ENCODE peak calls at places on chromosomes 13 and 19, in six cellular contexts. One of them, this sample, is unnamed.

GRCh38 chr13:19836472-19836871 is 27.0 kb downstream of the ZMYM5 start:
- DNase-seq in BE2C: no peak
- DNase-seq in mammary epithelial cell: peak
- DNase-seq in testis: no peak
- DNase-seq in ascending aorta: no peak
- DNase-seq in esophagus squamous epithelium: no peak
- DNase-seq in this sample: peak

GRCh38 chr13:23833733-23834611 is 55.2 kb downstream of the MIPEP start:
- DNase-seq in mammary epithelial cell: no peak
- DNase-seq in BE2C: no peak
- DNase-seq in esophagus squamous epithelium: no peak
- DNase-seq in ascending aorta: no peak
- DNase-seq in testis: no peak
- DNase-seq in this sample: no peak

GRCh38 chr13:43006893-43007631 is 15.0 kb upstream of the EPSTI1 start:
- DNase-seq in mammary epithelial cell: peak
- DNase-seq in testis: no peak
- DNase-seq in ascending aorta: no peak
- DNase-seq in esophagus squamous epithelium: no peak
- DNase-seq in BE2C: no peak
- DNase-seq in this sample: no peak

GRCh38 chr19:36009220-36009619 is 607 bp upstream of the SYNE4 start:
- DNase-seq in BE2C: peak
- DNase-seq in esophagus squamous epithelium: no peak
- DNase-seq in testis: peak
- DNase-seq in mammary epithelial cell: no peak
- DNase-seq in ascending aorta: peak
- DNase-seq in this sample: peak

GRCh38 chr13:95485045-95485517 is 67.4 kb upstream of the CLDN10 start:
- DNase-seq in ascending aorta: no peak
- DNase-seq in BE2C: peak
- DNase-seq in esophagus squamous epithelium: no peak
- DNase-seq in testis: no peak
- DNase-seq in mammary epithelial cell: peak
- DNase-seq in this sample: peak

GRCh38 chr13:24076124-24076523 is 84.4 kb upstream of the SPATA13 start:
- DNase-seq in testis: no peak
- DNase-seq in mammary epithelial cell: no peak
- DNase-seq in BE2C: no peak
- DNase-seq in esophagus squamous epithelium: no peak
- DNase-seq in ascending aorta: no peak
- DNase-seq in this sample: no peak

GRCh38 chr19:35006342-35006998 is 6.3 kb downstream of the GRAMD1A start:
- DNase-seq in mammary epithelial cell: no peak
- DNase-seq in ascending aorta: no peak
- DNase-seq in BE2C: no peak
- DNase-seq in testis: no peak
- DNase-seq in esophagus squamous epithelium: no peak
- DNase-seq in this sample: peak

GRCh38 chr13:30446122-30446500 is 19.6 kb downstream of the HMGB1 start:
- DNase-seq in esophagus squamous epithelium: no peak
- DNase-seq in mammary epithelial cell: no peak
- DNase-seq in testis: no peak
- DNase-seq in ascending aorta: no peak
- DNase-seq in BE2C: no peak
- DNase-seq in this sample: no peak

GRCh38 chr13:87942204-87942603 is 271.0 kb downstream of the SLITRK5 start:
- DNase-seq in mammary epithelial cell: no peak
- DNase-seq in ascending aorta: no peak
- DNase-seq in testis: no peak
- DNase-seq in BE2C: no peak
- DNase-seq in esophagus squamous epithelium: no peak
- DNase-seq in this sample: no peak

GRCh38 chr13:101307181-101307701 is 109.1 kb downstream of the NALCN start:
- DNase-seq in BE2C: no peak
- DNase-seq in ascending aorta: peak
- DNase-seq in esophagus squamous epithelium: no peak
- DNase-seq in mammary epithelial cell: no peak
- DNase-seq in testis: no peak
- DNase-seq in this sample: peak

GRCh38 chr13:99811067-99811715 is 160.4 kb downstream of the ZIC5 start:
- DNase-seq in mammary epithelial cell: no peak
- DNase-seq in BE2C: peak
- DNase-seq in ascending aorta: no peak
- DNase-seq in esophagus squamous epithelium: no peak
- DNase-seq in testis: no peak
- DNase-seq in this sample: no peak

GRCh38 chr13:99796175-99796819 is 175.3 kb downstream of the ZIC5 start:
- DNase-seq in testis: peak
- DNase-seq in ascending aorta: no peak
- DNase-seq in BE2C: no peak
- DNase-seq in esophagus squamous epithelium: no peak
- DNase-seq in mammary epithelial cell: peak
- DNase-seq in this sample: peak

GRCh38 chr19:52941941-52942370 is 18.7 kb upstream of the ZNF888 start:
- DNase-seq in ascending aorta: peak
- DNase-seq in BE2C: no peak
- DNase-seq in testis: peak
- DNase-seq in esophagus squamous epithelium: no peak
- DNase-seq in mammary epithelial cell: peak
- DNase-seq in this sample: peak

GRCh38 chr13:114067886-114068722 is 64.3 kb downstream of the RASA3 start:
- DNase-seq in mammary epithelial cell: no peak
- DNase-seq in ascending aorta: no peak
- DNase-seq in esophagus squamous epithelium: no peak
- DNase-seq in BE2C: no peak
- DNase-seq in testis: no peak
- DNase-seq in this sample: no peak

GRCh38 chr13:24274452-24274971 is 34.9 kb upstream of the C1QTNF9 start:
- DNase-seq in esophagus squamous epithelium: no peak
- DNase-seq in testis: peak
- DNase-seq in BE2C: no peak
- DNase-seq in mammary epithelial cell: peak
- DNase-seq in ascending aorta: no peak
- DNase-seq in this sample: no peak

GRCh38 chr13:60591348-60591747 is 194.3 kb downstream of the TDRD3 start:
- DNase-seq in mammary epithelial cell: peak
- DNase-seq in esophagus squamous epithelium: no peak
- DNase-seq in ascending aorta: no peak
- DNase-seq in testis: no peak
- DNase-seq in BE2C: no peak
- DNase-seq in this sample: peak

GRCh38 chr13:95784161-95784880 is 107.4 kb downstream of the DNAJC3 start:
- DNase-seq in mammary epithelial cell: peak
- DNase-seq in esophagus squamous epithelium: no peak
- DNase-seq in BE2C: no peak
- DNase-seq in ascending aorta: no peak
- DNase-seq in testis: no peak
- DNase-seq in this sample: peak

GRCh38 chr13:24693862-24694471 is 13.8 kb downstream of the ATP12A start:
- DNase-seq in mammary epithelial cell: peak
- DNase-seq in esophagus squamous epithelium: no peak
- DNase-seq in ascending aorta: no peak
- DNase-seq in BE2C: peak
- DNase-seq in testis: peak
- DNase-seq in this sample: peak

GRCh38 chr19:45958320-45958719 is 15.3 kb downstream of the NOVA2 start:
- DNase-seq in testis: no peak
- DNase-seq in BE2C: no peak
- DNase-seq in mammary epithelial cell: no peak
- DNase-seq in ascending aorta: no peak
- DNase-seq in esophagus squamous epithelium: no peak
- DNase-seq in this sample: no peak

GRCh38 chr19:45959517-45960025 is 14.1 kb downstream of the NOVA2 start:
- DNase-seq in ascending aorta: no peak
- DNase-seq in esophagus squamous epithelium: no peak
- DNase-seq in mammary epithelial cell: no peak
- DNase-seq in BE2C: no peak
- DNase-seq in testis: no peak
- DNase-seq in this sample: no peak

GRCh38 chr19:45958763-45959516 is 14.7 kb downstream of the NOVA2 start:
- DNase-seq in testis: no peak
- DNase-seq in mammary epithelial cell: no peak
- DNase-seq in BE2C: no peak
- DNase-seq in ascending aorta: no peak
- DNase-seq in esophagus squamous epithelium: no peak
- DNase-seq in this sample: no peak

GRCh38 chr19:45962021-45962420 is 11.6 kb downstream of the NOVA2 start:
- DNase-seq in ascending aorta: no peak
- DNase-seq in testis: no peak
- DNase-seq in mammary epithelial cell: no peak
- DNase-seq in BE2C: no peak
- DNase-seq in esophagus squamous epithelium: no peak
- DNase-seq in this sample: no peak

DNA sequence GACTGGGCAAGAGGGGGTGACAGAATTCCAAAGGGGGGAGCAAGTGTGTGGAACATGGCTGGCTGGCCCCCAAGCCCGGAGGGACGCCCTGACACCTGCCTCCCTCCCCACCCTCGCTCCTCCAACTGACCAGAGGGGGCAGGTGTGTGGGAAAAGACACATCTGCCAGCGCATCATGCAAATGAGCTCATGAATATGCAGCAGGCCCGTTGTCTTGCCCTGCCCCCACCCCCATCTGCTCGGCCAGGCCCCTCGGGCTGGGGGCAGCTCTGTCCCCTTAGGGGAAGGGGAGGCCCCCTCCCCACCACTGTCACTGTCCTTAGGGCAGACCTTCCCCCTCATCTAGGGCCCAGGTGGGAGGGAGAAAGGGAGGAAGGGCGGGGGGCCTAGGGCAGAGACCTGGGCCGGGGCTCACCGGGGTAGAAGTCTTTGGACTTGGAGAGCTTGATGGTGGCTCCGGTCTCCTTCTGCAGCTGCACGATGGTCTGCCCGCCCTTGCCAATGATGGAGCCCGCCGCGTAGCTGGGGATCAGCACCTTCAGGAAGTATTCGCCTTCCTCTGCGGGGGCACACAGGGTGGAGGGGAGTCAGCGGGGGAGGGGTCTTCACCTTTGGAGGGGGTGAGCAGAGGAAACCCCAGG is 12.9 kb downstream of the NOVA2 start:
- DNase-seq in testis: peak
- DNase-seq in BE2C: peak
- DNase-seq in mammary epithelial cell: no peak
- DNase-seq in esophagus squamous epithelium: no peak
- DNase-seq in ascending aorta: no peak
- DNase-seq in this sample: no peak
- TF ChIP-seq CTCF in testis: no peak
- TF ChIP-seq CTCF in BE2C: peak
- TF ChIP-seq CTCF in mammary epithelial cell: no peak
- TF ChIP-seq CTCF in esophagus squamous epithelium: no peak
- TF ChIP-seq CTCF in ascending aorta: no peak
- TF ChIP-seq CTCF in this sample: no peak

GRCh38 chr19:41327499-41328156 is 17.7 kb downstream of the CCDC97 start:
- DNase-seq in mammary epithelial cell: peak
- DNase-seq in ascending aorta: peak
- DNase-seq in esophagus squamous epithelium: peak
- DNase-seq in BE2C: peak
- DNase-seq in testis: no peak
- DNase-seq in this sample: no peak
- H3K4me3 ChIP-seq in mammary epithelial cell: peak
- H3K4me3 ChIP-seq in ascending aorta: no peak
- H3K4me3 ChIP-seq in esophagus squamous epithelium: peak
- H3K4me3 ChIP-seq in BE2C: no peak
- H3K4me3 ChIP-seq in testis: no peak
- H3K4me3 ChIP-seq in this sample: no peak

GRCh38 chr19:9848060-9848459 is 12.9 kb downstream of the PIN1 start:
- DNase-seq in ascending aorta: no peak
- DNase-seq in mammary epithelial cell: no peak
- DNase-seq in esophagus squamous epithelium: no peak
- DNase-seq in testis: no peak
- DNase-seq in BE2C: peak
- DNase-seq in this sample: no peak
- TF ChIP-seq CTCF in ascending aorta: no peak
- TF ChIP-seq CTCF in mammary epithelial cell: peak
- TF ChIP-seq CTCF in esophagus squamous epithelium: no peak
- TF ChIP-seq CTCF in testis: no peak
- TF ChIP-seq CTCF in BE2C: peak
- TF ChIP-seq CTCF in this sample: peak

GRCh38 chr19:45424191-45425058 is 708 bp upstream of the ERCC1 start:
- DNase-seq in mammary epithelial cell: peak
- DNase-seq in ascending aorta: peak
- DNase-seq in esophagus squamous epithelium: no peak
- DNase-seq in BE2C: peak
- DNase-seq in testis: peak
- DNase-seq in this sample: peak

GRCh38 chr19:45421953-45422498 is 1.7 kb downstream of the ERCC1 start:
- DNase-seq in BE2C: no peak
- DNase-seq in esophagus squamous epithelium: no peak
- DNase-seq in mammary epithelial cell: no peak
- DNase-seq in testis: no peak
- DNase-seq in ascending aorta: no peak
- DNase-seq in this sample: no peak

GRCh38 chr19:45423589-45424190 is at the start of gene ERCC1:
- DNase-seq in esophagus squamous epithelium: peak
- DNase-seq in ascending aorta: peak
- DNase-seq in BE2C: peak
- DNase-seq in mammary epithelial cell: peak
- DNase-seq in testis: peak
- DNase-seq in this sample: peak

GRCh38 chr19:45420871-45421270 is 2.8 kb downstream of the ERCC1 start:
- DNase-seq in esophagus squamous epithelium: no peak
- DNase-seq in testis: no peak
- DNase-seq in BE2C: no peak
- DNase-seq in mammary epithelial cell: no peak
- DNase-seq in ascending aorta: no peak
- DNase-seq in this sample: no peak

DNA sequence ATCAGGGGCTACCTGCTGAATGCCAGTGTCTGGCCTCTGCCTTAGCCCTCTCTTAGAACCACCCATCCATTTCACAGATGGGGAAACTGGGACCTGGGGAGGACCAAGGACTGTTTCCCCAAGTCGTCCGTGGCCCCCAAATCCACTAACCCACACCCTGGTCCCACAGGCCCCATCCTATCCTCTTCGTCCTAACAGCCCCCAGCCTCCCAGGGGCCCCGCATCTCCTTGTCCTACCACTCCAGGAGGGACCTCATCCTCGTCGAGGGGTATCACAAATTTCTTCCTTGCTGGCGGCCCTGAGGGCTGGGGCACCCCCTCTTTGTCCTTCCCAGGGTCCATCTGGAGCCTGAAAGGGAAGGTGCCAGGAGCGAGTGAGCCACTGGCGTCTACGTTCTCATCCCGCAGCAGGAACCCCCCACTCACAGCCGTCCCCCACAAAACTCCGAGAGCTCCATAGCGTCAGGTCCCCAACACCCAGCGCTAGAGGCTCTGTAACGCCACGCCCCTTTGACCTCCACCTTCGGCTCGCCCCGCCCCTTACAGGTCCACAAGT is 606 bp downstream of the ERCC1 start:
- DNase-seq in testis: no peak
- DNase-seq in esophagus squamous epithelium: no peak
- DNase-seq in ascending aorta: no peak
- DNase-seq in BE2C: no peak
- DNase-seq in mammary epithelial cell: no peak
- DNase-seq in this sample: no peak
- H3K4me3 ChIP-seq in testis: peak
- H3K4me3 ChIP-seq in esophagus squamous epithelium: peak
- H3K4me3 ChIP-seq in ascending aorta: peak
- H3K4me3 ChIP-seq in BE2C: peak
- H3K4me3 ChIP-seq in mammary epithelial cell: peak
- H3K4me3 ChIP-seq in this sample: peak

This sample was measured in brain microvascular endothelial cell.